ENCODE peak calls at places on chromosomes 5 and 9, in six cellular contexts. I, C, Z, V, M and D are unnamed samples.

GRCh38 chr5:147989977-147990376 is 73.8 kb upstream of the SPINK5 start:
- DNase-seq in I (no peak), C (no peak), Z (no peak), V (no peak), M (no peak), D (no peak)

GRCh38 chr5:135561266-135561665 is 17.5 kb downstream of the CXCL14 start:
- DNase-seq in I (no peak), C (no peak), Z (no peak), V (peak), M (no peak), D (no peak)

GRCh38 chr5:2902186-2902585 is 150.7 kb upstream of the IRX2 start:
- DNase-seq in I (no peak), C (no peak), Z (no peak), V (no peak), M (no peak), D (no peak)

GRCh38 chr5:81852277-81853004 is 101.5 kb upstream of the SSBP2 start:
- DNase-seq in I (peak), C (peak), Z (peak), V (peak), M (no peak), D (no peak)

GRCh38 chr5:137218896-137219295 is 280.2 kb downstream of the SPOCK1 start:
- DNase-seq in I (no peak), C (no peak), Z (no peak), V (no peak), M (no peak), D (no peak)

GRCh38 chr5:36877667-36878420 is 1.3 kb downstream of the NIPBL start:
- DNase-seq in I (no peak), C (peak), Z (no peak), V (no peak), M (peak), D (no peak)

GRCh38 chr5:44862808-44863207 is 54.1 kb downstream of the MRPS30 start:
- DNase-seq in I (no peak), C (no peak), Z (no peak), V (no peak), M (no peak), D (no peak)

GRCh38 chr5:101915559-101915958 is 380.5 kb downstream of the SLCO4C1 start:
- DNase-seq in I (no peak), C (no peak), Z (peak), V (no peak), M (no peak), D (no peak)

GRCh38 chr9:119951090-119951489 is 581.9 kb upstream of the BRINP1 start:
- DNase-seq in I (no peak), C (peak), Z (peak), V (no peak), M (no peak), D (peak)

GRCh38 chr9:123784513-123784912 is 145.4 kb downstream of the DENND1A start:
- DNase-seq in I (no peak), C (peak), Z (no peak), V (no peak), M (no peak), D (peak)

GRCh38 chr9:111828193-111828592 is 33.5 kb upstream of the SHOC1 start:
- DNase-seq in I (no peak), C (peak), Z (no peak), V (no peak), M (no peak), D (no peak)

GRCh38 chr5:34652916-34653315 is 3.2 kb upstream of the RAI14 start:
- DNase-seq in I (no peak), C (peak), Z (no peak), V (no peak), M (no peak), D (peak)

GRCh38 chr9:123960965-123961364 is 31.0 kb upstream of the DENND1A start:
- DNase-seq in I (no peak), C (no peak), Z (no peak), V (no peak), M (no peak), D (no peak)

GRCh38 chr5:142618125-142618524 is 67.8 kb downstream of the FGF1 start:
- DNase-seq in I (no peak), C (peak), Z (no peak), V (no peak), M (no peak), D (no peak)

GRCh38 chr9:23394189-23394588 is 431.9 kb downstream of the ELAVL2 start:
- DNase-seq in I (no peak), C (no peak), Z (no peak), V (no peak), M (no peak), D (no peak)

GRCh38 chr5:172920447-172920849 is 38.8 kb upstream of the RPL26L1 start:
- DNase-seq in I (no peak), C (peak), Z (peak), V (no peak), M (no peak), D (no peak)

GRCh38 chr9:72193478-72193881 is 44.2 kb downstream of the GDA start:
- DNase-seq in I (no peak), C (no peak), Z (peak), V (no peak), M (no peak), D (no peak)

GRCh38 chr9:129693741-129694140 is 28.3 kb downstream of the PRRX2 start:
- DNase-seq in I (no peak), C (no peak), Z (peak), V (no peak), M (no peak), D (no peak)

GRCh38 chr9:133342570-133342969 is 5.4 kb downstream of the MED22 start:
- DNase-seq in I (peak), C (no peak), Z (peak), V (no peak), M (no peak), D (no peak)

GRCh38 chr5:17897776-17898175 is 263.5 kb downstream of the TAF11L14 start:
- DNase-seq in I (no peak), C (no peak), Z (no peak), V (no peak), M (no peak), D (no peak)

GRCh38 chr5:2212481-2212880 is 329.8 kb upstream of the IRX4 start:
- DNase-seq in I (no peak), C (no peak), Z (no peak), V (no peak), M (no peak), D (no peak)

DNA sequence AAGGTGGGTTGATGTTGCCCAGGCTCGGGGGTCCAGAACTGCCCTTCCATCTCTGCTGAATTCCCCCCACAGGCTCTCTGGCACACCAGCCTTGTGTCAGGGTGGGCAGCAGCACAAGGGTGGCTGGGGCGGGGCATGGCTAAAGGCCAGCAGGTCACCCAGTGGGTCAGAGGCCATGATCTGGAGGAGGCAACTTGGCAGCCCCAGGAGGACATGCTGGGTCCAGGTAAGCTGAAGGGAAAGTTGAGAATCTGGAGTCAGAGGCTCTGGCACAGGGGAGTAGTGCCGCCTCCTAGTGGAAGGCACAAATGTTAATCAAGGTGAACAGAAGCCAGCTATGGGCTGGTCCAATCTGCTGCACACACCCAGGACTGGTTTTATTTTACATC is 6.2 kb downstream of the TMEM8B start:
- DNase-seq in I (no peak), C (peak), Z (peak), V (peak), M (no peak), D (no peak)
- TF ChIP-seq CTCF in I (no peak), C (peak), Z (peak), V (no peak), M (no peak), D (peak)

DNA sequence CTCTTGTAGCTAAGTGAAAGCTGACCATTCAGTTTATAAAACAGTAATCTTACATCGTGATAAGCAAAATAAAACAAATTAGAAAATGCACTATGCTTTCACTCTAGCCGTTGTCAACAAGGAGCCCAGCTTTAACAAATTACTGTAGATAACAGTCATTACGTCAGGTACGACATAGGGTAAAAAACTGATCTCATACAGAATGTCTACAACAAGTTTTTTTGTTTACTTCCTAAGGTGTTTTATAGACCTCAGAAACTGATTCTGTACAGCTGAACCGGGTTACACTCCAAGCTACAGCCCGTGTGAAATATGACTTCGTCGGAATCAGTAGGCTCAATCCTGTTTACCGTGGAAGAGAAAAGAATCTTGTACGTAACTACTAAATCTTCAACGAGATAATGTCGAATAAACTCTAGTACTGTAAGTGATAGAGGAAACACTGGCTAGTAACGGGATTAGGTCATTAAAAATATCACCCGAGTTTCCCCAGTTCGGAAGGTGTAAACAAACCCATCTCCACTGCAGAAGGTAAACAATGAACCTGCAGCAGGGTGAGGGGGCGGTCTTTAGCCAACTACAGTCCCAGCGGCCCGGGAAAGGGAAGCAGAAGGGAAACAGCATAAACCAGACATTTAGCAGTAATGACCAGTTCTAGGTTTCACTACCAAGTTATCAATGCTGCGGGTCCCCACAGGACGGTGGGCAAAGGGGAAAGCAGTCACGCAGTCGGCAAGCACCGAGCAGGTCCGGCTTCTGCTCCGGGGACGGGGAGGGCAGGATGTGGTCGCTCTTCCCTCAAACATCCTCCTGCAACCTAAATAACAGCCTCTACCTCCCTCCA is 1.1 kb downstream of the RICTOR start:
- DNase-seq in I (peak), C (peak), Z (peak), V (peak), M (peak), D (no peak)
- TF ChIP-seq CTCF in I (no peak), C (no peak), Z (no peak), V (no peak), M (no peak), D (no peak)

GRCh38 chr9:137666950-137667670 is 48.3 kb downstream of the EHMT1 start:
- DNase-seq in I (peak), C (no peak), Z (peak), V (no peak), M (no peak), D (no peak)

GRCh38 chr9:137666505-137666809 is 47.7 kb downstream of the EHMT1 start:
- DNase-seq in I (no peak), C (no peak), Z (no peak), V (peak), M (no peak), D (no peak)

GRCh38 chr9:137665697-137666504 is 47.1 kb downstream of the EHMT1 start:
- DNase-seq in I (no peak), C (no peak), Z (peak), V (no peak), M (no peak), D (no peak)

GRCh38 chr9:137669261-137669672 is 50.5 kb downstream of the EHMT1 start:
- DNase-seq in I (no peak), C (no peak), Z (no peak), V (no peak), M (no peak), D (no peak)

DNA sequence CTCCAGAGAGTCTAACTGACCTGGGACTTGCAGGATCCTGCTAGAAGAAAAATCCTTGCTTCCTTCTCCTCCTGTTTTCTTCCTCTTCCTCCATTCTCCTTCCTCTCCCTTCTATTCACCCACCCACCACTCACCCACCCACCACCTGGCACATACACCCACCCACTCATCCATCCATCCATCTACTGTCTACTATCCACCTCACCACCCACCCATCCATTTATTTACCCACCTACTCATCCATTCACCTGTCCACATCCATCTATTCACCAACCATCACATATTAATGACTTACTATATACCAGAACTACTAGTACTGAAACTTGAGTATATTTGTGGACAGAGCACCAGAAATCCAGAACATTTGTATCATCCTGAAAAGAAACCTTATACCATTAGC is 49.4 kb downstream of the EHMT1 start:
- DNase-seq in I (no peak), C (no peak), Z (no peak), V (no peak), M (no peak), D (no peak)
- TF ChIP-seq CTCF in I (no peak), C (no peak), Z (no peak), V (no peak), M (no peak), D (no peak)

GRCh38 chr5:9780501-9780900 is 150.3 kb upstream of the TAS2R1 start:
- DNase-seq in I (no peak), C (no peak), Z (no peak), V (no peak), M (no peak), D (no peak)
- TF ChIP-seq CTCF in I (no peak), C (no peak), Z (no peak), V (no peak), M (no peak), D (no peak)

DNA sequence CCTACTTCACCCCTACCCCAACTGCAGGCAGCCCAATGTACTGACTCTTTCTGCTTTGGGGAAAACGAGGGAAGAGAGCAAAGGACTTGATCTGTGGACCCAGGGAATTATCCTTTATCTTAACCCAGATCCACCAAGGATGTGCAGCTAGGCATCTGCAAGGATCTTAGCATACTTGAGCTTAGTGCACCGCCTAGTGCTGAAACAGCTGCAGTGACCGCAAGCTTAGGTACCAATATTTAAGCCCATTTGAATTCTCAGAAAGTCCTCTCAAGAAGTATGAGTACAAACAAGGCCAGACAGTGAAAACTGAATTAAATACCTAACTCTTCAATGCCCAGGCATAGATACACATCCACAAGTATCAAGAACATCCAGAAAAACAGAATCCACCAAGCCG is 576.7 kb upstream of the ADAMTS16 start:
- DNase-seq in I (peak), C (no peak), Z (peak), V (no peak), M (no peak), D (no peak)
- TF ChIP-seq CTCF in I (no peak), C (no peak), Z (peak), V (no peak), M (no peak), D (no peak)

GRCh38 chr5:177482359-177482795 is 8.9 kb upstream of the DBN1 start:
- DNase-seq in I (no peak), C (no peak), Z (no peak), V (no peak), M (no peak), D (no peak)
- TF ChIP-seq CTCF in I (no peak), C (no peak), Z (no peak), V (no peak), M (no peak), D (no peak)

DNA sequence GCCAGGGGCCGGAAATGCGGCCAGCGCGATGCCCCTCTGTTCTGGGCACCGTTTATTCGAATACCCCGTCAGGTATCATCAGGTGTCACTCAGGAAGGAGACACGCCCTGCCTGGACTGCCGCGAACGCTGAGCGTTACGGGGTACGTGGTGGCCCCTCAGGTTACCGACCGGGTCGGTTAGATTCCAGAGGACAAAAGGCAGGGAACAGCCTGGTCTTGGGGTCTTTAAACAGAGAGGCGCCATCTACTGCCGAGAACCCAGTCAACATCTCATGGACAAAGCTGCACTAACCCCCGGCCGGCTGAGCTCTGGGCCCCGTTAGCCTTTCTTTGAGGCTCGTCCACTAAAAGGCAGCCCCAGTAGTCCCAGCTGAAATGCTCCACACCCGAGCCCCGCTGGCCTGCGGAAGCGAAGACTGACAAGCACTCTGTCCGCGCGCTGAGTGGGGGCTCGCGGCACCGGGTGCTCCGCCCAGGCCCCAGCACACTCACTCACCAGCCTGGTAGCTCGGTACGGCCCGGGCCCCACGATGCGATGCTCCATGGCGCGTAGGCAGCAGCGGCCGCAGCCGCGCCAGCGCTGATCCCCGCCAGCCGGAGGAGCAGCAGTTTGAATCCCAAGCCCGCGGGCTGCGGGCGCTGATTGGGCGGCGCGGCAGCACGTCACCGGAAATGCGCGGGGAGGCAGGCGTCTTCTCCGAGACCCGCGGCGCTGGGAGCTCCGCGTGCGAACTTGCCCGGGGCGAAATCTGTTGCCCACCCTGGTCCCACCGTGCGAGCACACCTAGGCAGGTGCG is at the start of gene DEPDC1B:
- DNase-seq in I (peak), C (peak), Z (peak), V (peak), M (peak), D (peak)
- TF ChIP-seq CTCF in I (no peak), C (peak), Z (peak), V (peak), M (peak), D (peak)